ENCODE peak calls at places on chromosomes 13 and 19, in six cellular contexts. C is AG04450, L is GM10248, W is tibial nerve, T is cardiac fibroblast, X is lower leg skin. K is an unnamed sample.

GRCh38 chr19:679418-680286 is 3.5 kb downstream of the FSTL3 start:
- DNase-seq in C (peak), L (no peak), W (peak), T (peak), X (peak), K (peak)

GRCh38 chr13:51585234-51585672 is 991 bp downstream of the WDFY2 start:
- DNase-seq in C (no peak), L (no peak), W (no peak), T (peak), X (no peak), K (no peak)

GRCh38 chr19:29573486-29573885 is 32.6 kb upstream of the POP4 start:
- DNase-seq in C (no peak), L (no peak), W (no peak), T (no peak), X (peak), K (no peak)

GRCh38 chr13:80132741-80133601 is 208.0 kb downstream of the SPRY2 start:
- DNase-seq in C (no peak), L (no peak), W (peak), T (peak), X (peak), K (no peak)

GRCh38 chr19:5013761-5014160 is 44.8 kb downstream of the KDM4B start:
- DNase-seq in C (no peak), L (no peak), W (no peak), T (no peak), X (no peak), K (no peak)

GRCh38 chr19:41339936-41340335 is 13.8 kb downstream of the TGFB1 start:
- DNase-seq in C (no peak), L (no peak), W (no peak), T (no peak), X (no peak), K (no peak)

GRCh38 chr13:33800646-33801186 is 17.2 kb upstream of the RFC3 start:
- DNase-seq in C (no peak), L (no peak), W (no peak), T (no peak), X (no peak), K (no peak)

GRCh38 chr13:102631198-102631597 is 34.4 kb downstream of the TPP2 start:
- DNase-seq in C (no peak), L (no peak), W (no peak), T (no peak), X (no peak), K (no peak)

GRCh38 chr13:25180450-25180794 is 8.3 kb upstream of the AMER2 start:
- DNase-seq in C (no peak), L (no peak), W (no peak), T (no peak), X (peak), K (no peak)

GRCh38 chr19:54905411-54905810 is 537 bp upstream of the NCR1 start:
- DNase-seq in C (no peak), L (no peak), W (no peak), T (no peak), X (no peak), K (no peak)

GRCh38 chr13:40024962-40025714 is 369.7 kb downstream of the COG6 start:
- DNase-seq in C (no peak), L (no peak), W (no peak), T (no peak), X (no peak), K (no peak)

GRCh38 chr13:71864981-71865857 is 1.8 kb downstream of the DACH1 start:
- DNase-seq in C (no peak), L (peak), W (no peak), T (peak), X (peak), K (no peak)

GRCh38 chr19:52566588-52566987 is 3.5 kb upstream of the ZNF701 start:
- DNase-seq in C (peak), L (no peak), W (no peak), T (peak), X (no peak), K (no peak)

GRCh38 chr13:108560092-108560491 is 69.3 kb upstream of the MYO16 start:
- DNase-seq in C (no peak), L (no peak), W (no peak), T (no peak), X (no peak), K (no peak)

GRCh38 chr19:42229263-42229854 is 9.2 kb downstream of the ZNF526 start:
- DNase-seq in C (no peak), L (no peak), W (no peak), T (no peak), X (no peak), K (no peak)

GRCh38 chr19:10885241-10886169 is 14.2 kb downstream of the CARM1 start:
- DNase-seq in C (no peak), L (no peak), W (no peak), T (no peak), X (no peak), K (no peak)

GRCh38 chr19:982567-983170 is 1.5 kb upstream of the WDR18 start:
- DNase-seq in C (no peak), L (peak), W (no peak), T (peak), X (peak), K (no peak)

GRCh38 chr13:111324736-111325135 is 4.3 kb downstream of the TEX29 start:
- DNase-seq in C (no peak), L (no peak), W (no peak), T (no peak), X (peak), K (no peak)

GRCh38 chr19:35901854-35902661 is at the start of gene HCST:
- DNase-seq in C (no peak), L (no peak), W (no peak), T (peak), X (no peak), K (no peak)

GRCh38 chr19:1855828-1856255 is 7.5 kb downstream of the KLF16 start:
- DNase-seq in C (no peak), L (no peak), W (no peak), T (no peak), X (no peak), K (no peak)

GRCh38 chr13:24208314-24208713 is 47.8 kb downstream of the SPATA13 start:
- DNase-seq in C (peak), L (no peak), W (no peak), T (peak), X (no peak), K (peak)

GRCh38 chr13:113125506-113126264 is 3.1 kb downstream of the F10 start:
- DNase-seq in C (no peak), L (no peak), W (no peak), T (no peak), X (peak), K (no peak)

GRCh38 chr13:105974380-105974779 is 561.1 kb downstream of the EFNB2 start:
- DNase-seq in C (no peak), L (no peak), W (no peak), T (no peak), X (no peak), K (no peak)

GRCh38 chr19:13428352-13428751 is 77.9 kb downstream of the CACNA1A start:
- DNase-seq in C (peak), L (peak), W (no peak), T (peak), X (no peak), K (no peak)
- TF ChIP-seq CTCF in C (peak), L (peak), W (no peak), T (peak), X (no peak), K (peak)

GRCh38 chr19:18425515-18426415 is 6.6 kb downstream of the SSBP4 start:
- DNase-seq in C (no peak), L (no peak), W (no peak), T (peak), X (no peak), K (no peak)
- TF ChIP-seq CTCF in C (peak), L (no peak), W (no peak), T (peak), X (no peak), K (peak)

GRCh38 chr19:37313335-37313627 is 57.6 kb upstream of the ZNF527 start:
- DNase-seq in C (no peak), L (no peak), W (no peak), T (peak), X (no peak), K (no peak)

GRCh38 chr19:37304884-37305255 is 66.0 kb upstream of the ZNF527 start:
- DNase-seq in C (no peak), L (no peak), W (no peak), T (no peak), X (peak), K (no peak)

GRCh38 chr19:37304190-37304883 is 66.6 kb upstream of the ZNF527 start:
- DNase-seq in C (no peak), L (no peak), W (no peak), T (peak), X (peak), K (no peak)

GRCh38 chr19:37306383-37306963 is 64.4 kb upstream of the ZNF527 start:
- DNase-seq in C (no peak), L (no peak), W (no peak), T (no peak), X (peak), K (no peak)

GRCh38 chr19:37309834-37310575 is 60.9 kb upstream of the ZNF527 start:
- DNase-seq in C (no peak), L (no peak), W (no peak), T (no peak), X (peak), K (no peak)
- TF ChIP-seq CTCF in C (no peak), L (no peak), W (no peak), T (no peak), X (no peak), K (no peak)

GRCh38 chr19:39264306-39265290 is 3.6 kb upstream of the IFNL2 start:
- DNase-seq in C (no peak), L (no peak), W (no peak), T (no peak), X (peak), K (no peak)
- TF ChIP-seq CTCF in C (no peak), L (no peak), W (no peak), T (no peak), X (no peak), K (no peak)

GRCh38 chr19:45929247-45929646 is 14.7 kb upstream of the NANOS2 start:
- DNase-seq in C (no peak), L (no peak), W (no peak), T (no peak), X (no peak), K (no peak)

GRCh38 chr19:45933759-45934158 is 19.2 kb upstream of the NANOS2 start:
- DNase-seq in C (no peak), L (no peak), W (no peak), T (no peak), X (no peak), K (no peak)

GRCh38 chr19:45934551-45935230 is 20.1 kb upstream of the NANOS2 start:
- DNase-seq in C (no peak), L (no peak), W (no peak), T (no peak), X (no peak), K (no peak)

GRCh38 chr19:45927565-45928261 is 13.1 kb upstream of the NANOS2 start:
- DNase-seq in C (peak), L (peak), W (peak), T (peak), X (peak), K (peak)

GRCh38 chr19:45931055-45931454 is 16.5 kb upstream of the NANOS2 start:
- DNase-seq in C (no peak), L (no peak), W (no peak), T (no peak), X (no peak), K (no peak)
- TF ChIP-seq CTCF in C (no peak), L (no peak), W (no peak), T (peak), X (no peak), K (no peak)

GRCh38 chr13:98397221-98397620 is 179.7 kb downstream of the STK24 start:
- DNase-seq in C (no peak), L (no peak), W (no peak), T (peak), X (no peak), K (no peak)
- TF ChIP-seq CTCF in C (peak), L (no peak), W (peak), T (peak), X (no peak), K (peak)

DNA sequence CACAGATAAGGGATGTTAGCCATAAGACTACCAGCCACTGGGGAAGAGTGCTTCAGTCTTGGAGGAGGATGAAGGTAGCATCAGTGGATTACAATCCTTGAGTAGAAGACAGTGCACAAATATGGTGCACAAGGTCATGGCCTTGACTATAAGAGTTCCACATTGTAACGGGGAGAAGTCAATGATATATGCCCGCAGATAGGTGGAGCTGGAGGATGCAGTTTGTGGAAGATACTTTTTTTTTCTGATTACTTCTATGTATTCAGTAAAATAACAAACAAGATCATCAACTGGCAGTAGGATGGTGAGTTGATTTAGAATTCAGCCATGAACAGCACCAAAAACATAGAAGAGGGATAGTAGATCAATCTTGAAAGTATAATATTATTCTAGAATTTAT is 926.8 kb upstream of the MIR17HG start:
- DNase-seq in C (no peak), L (no peak), W (no peak), T (peak), X (no peak), K (no peak)
- TF ChIP-seq CTCF in C (peak), L (no peak), W (no peak), T (peak), X (no peak), K (peak)

GRCh38 chr19:6125571-6125989 is 9.9 kb upstream of the ACSBG2 start:
- DNase-seq in C (peak), L (peak), W (no peak), T (peak), X (peak), K (peak)

GRCh38 chr19:6127716-6128335 is 7.6 kb upstream of the ACSBG2 start:
- DNase-seq in C (no peak), L (no peak), W (no peak), T (peak), X (no peak), K (no peak)

DNA sequence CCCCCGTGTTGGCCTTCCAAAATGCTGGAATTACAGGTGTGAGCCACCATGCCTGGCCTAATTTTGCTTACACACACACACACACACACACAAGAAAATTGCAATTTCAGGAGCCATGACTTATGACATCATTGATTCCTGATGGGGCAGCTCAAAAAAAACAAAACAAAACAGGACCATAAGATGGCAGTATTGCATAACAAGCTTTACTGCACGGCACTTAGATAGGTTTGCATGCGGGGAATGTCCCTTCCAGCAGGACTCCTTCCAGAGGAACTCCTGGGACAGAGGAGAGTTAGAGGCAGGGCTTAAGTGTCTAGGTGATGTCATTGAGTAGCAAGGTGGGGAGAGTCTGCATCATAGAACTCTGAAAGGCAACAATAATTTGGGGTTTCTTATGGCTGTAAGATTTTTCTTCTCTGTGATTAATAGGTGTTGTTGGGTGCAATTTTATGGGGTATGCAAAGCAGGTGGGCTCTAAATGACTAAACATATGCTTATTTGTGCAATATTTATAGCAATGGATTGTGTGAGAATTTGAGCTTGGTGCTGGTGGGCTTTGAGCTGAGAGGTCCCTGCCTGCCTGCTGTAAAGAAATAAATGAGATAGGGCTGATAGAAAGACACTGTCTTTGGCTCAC is 9.0 kb upstream of the ACSBG2 start:
- DNase-seq in C (peak), L (peak), W (no peak), T (peak), X (no peak), K (no peak)
- TF ChIP-seq CTCF in C (peak), L (peak), W (no peak), T (peak), X (no peak), K (peak)

DNA sequence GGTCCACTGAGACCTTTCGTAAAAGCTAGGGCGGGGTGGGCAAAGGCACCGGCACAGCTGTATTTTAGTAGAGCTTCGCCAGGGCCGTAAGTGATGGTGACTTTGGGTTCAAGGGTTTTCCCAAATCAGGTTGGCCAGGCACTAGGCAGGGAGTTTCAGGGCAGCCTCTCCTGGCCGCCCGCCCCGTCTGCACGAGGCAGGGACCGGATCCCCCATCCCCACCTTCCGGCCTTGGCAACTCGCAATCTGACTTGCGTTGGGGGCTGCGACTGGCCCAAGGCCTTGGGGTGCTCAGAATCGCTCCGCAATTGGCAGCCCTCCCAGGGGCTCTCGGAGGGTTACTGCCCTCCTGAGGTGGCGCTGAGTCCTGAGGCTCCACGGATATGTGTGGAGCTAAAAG is 4.1 kb upstream of the ZIC5 start:
- DNase-seq in C (no peak), L (no peak), W (no peak), T (no peak), X (no peak), K (no peak)
- TF ChIP-seq CTCF in C (no peak), L (no peak), W (no peak), T (no peak), X (no peak), K (no peak)

DNA sequence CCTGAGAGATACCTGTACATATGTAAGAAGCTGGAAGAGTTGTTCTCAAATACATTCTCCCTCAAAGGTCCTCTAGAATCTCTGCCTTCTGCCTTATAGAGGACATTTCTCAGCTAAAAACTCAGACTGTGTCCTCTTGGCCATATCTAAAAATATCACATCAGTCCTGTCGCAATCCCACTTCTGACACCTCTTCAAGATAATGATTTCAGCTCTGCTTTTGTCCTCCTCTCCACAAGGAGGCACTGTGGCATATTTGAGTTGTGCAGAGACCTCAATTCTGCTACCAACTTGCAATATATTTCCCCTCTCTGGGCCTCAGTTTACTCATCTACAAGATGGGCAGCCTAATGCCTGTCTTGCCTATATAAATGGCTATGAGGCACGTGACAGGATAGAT is 16.6 kb downstream of the ADAMTS10 start:
- DNase-seq in C (no peak), L (no peak), W (no peak), T (no peak), X (no peak), K (no peak)
- TF ChIP-seq CTCF in C (peak), L (no peak), W (no peak), T (peak), X (no peak), K (peak)